ENCODE peak calls at places on chromosomes 3 and 15, in ten cellular contexts. Q is non-pigmented ciliary epithelial cell; A is stimulated activated CD4-positive, alpha-beta T cell treated with anti-CD3 and anti-CD28 coated beads, Interleukin-15, amount 100 ng/mL, for 1 hour; V is activated T-helper 9 cell treated with anti-CD3 and anti-CD28 coated beads, Interleukin-2, amount 50 U/mL, for 16 hours; X is T-helper 17 cell; C is endodermal cell; P is GM03348; L is hypothalamus; U is NCI-H226; Z is AG08396. W is an unnamed sample.

GRCh38 chr3:150020527-150020926 is 49.8 kb upstream of the PFN2 start:
- DNase-seq in U (peak), Z (peak), L (no peak), Q (peak), X (no peak), V (no peak), A (no peak), C (no peak), P (peak), W (no peak)

GRCh38 chr3:14795996-14796395 is 22.8 kb upstream of the FGD5 start:
- DNase-seq in P (no peak), U (no peak), C (peak), V (no peak), Z (no peak), Q (no peak), A (no peak), X (no peak), L (no peak), W (no peak)

GRCh38 chr3:105364113-105364512 is 2.6 kb upstream of the ALCAM start:
- DNase-seq in U (peak), L (no peak), X (no peak), Z (no peak), C (no peak), Q (peak), V (no peak), A (no peak), P (no peak), W (no peak)

GRCh38 chr3:29494305-29495036 is 213.6 kb downstream of the RBMS3 start:
- DNase-seq in P (peak), L (no peak), Q (no peak), C (no peak), A (no peak), X (no peak), V (no peak), U (no peak), Z (no peak), W (no peak)

GRCh38 chr3:16890605-16891333 is 6.0 kb downstream of the PLCL2 start:
- DNase-seq in X (no peak), Q (no peak), Z (no peak), P (no peak), C (no peak), U (no peak), A (no peak), L (no peak), V (no peak), W (no peak)

GRCh38 chr3:151787626-151788025 is 26.3 kb upstream of the AADAC start:
- DNase-seq in C (no peak), X (no peak), P (no peak), L (no peak), V (no peak), Q (no peak), A (no peak), Z (no peak), U (no peak), W (no peak)

GRCh38 chr3:50124363-50125226 is 30.5 kb upstream of the SEMA3F start:
- DNase-seq in L (no peak), Q (no peak), X (no peak), Z (no peak), A (no peak), C (peak), U (no peak), V (no peak), P (peak), W (no peak)

GRCh38 chr15:65916664-65917406 is 47.5 kb downstream of the RAB11A start:
- DNase-seq in P (peak), C (peak), V (peak), Z (peak), X (no peak), Q (no peak), L (peak), A (peak), U (peak), W (peak)

GRCh38 chr3:14130230-14130629 is 5.4 kb downstream of the TMEM43 start:
- DNase-seq in U (no peak), C (no peak), P (no peak), A (no peak), Q (no peak), Z (no peak), X (no peak), V (no peak), L (no peak), W (peak)

GRCh38 chr3:126655887-126656286 is 963 bp upstream of the TXNRD3 start:
- DNase-seq in L (no peak), Q (no peak), C (no peak), U (no peak), A (no peak), P (no peak), V (no peak), Z (no peak), X (no peak), W (no peak)

GRCh38 chr3:58150800-58151199 is 60.0 kb downstream of the DNASE1L3 start:
- DNase-seq in U (no peak), V (no peak), Q (no peak), L (no peak), X (no peak), A (no peak), C (no peak), P (peak), Z (no peak), W (no peak)

GRCh38 chr15:42107483-42107882 is 13.1 kb upstream of the PLA2G4D start:
- DNase-seq in L (no peak), A (no peak), U (no peak), Q (no peak), C (no peak), X (no peak), Z (no peak), V (peak), P (no peak), W (no peak)

GRCh38 chr15:35545316-35545824 is 595 bp downstream of the DPH6 start:
- DNase-seq in A (peak), L (peak), V (no peak), P (peak), U (no peak), X (no peak), Q (no peak), Z (peak), C (no peak), W (no peak)

GRCh38 chr3:171640520-171641412 is 169.5 kb downstream of the PLD1 start:
- DNase-seq in L (no peak), P (peak), Z (peak), C (peak), V (no peak), U (peak), Q (no peak), X (no peak), A (no peak), W (no peak)

GRCh38 chr15:74470631-74471396 is 9.9 kb upstream of the UBL7 start:
- DNase-seq in U (no peak), V (no peak), P (no peak), C (no peak), L (no peak), Z (no peak), Q (no peak), X (no peak), A (no peak), W (no peak)

GRCh38 chr3:23685484-23686258 is 120.1 kb upstream of the UBE2E1 start:
- DNase-seq in U (peak), Z (peak), V (no peak), C (no peak), Q (peak), P (peak), L (no peak), X (no peak), A (no peak), W (no peak)

W was measured in B cell.